ENCODE peak calls at places on chromosome 13, in four cellular contexts. One of them, this sample, is unnamed.
A peak's percentile ranks its signal among the peaks of the same experiment; 100 is the strongest.

GRCh38 chr13:32165791-32166190 is 134.2 kb downstream of the FRY start:
- DNase-seq in lung: no peak
- DNase-seq in fibroblast of pulmonary artery: no peak
- DNase-seq in A549: no peak
- DNase-seq in this sample: no peak

GRCh38 chr13:37495046-37495445 is 103.5 kb downstream of the POSTN start:
- DNase-seq in lung: no peak
- DNase-seq in fibroblast of pulmonary artery: peak; percentile 30
- DNase-seq in A549: no peak
- DNase-seq in this sample: no peak

GRCh38 chr13:111420113-111420876 is 99.9 kb downstream of the TEX29 start:
- DNase-seq in lung: no peak
- DNase-seq in fibroblast of pulmonary artery: no peak
- DNase-seq in A549: no peak
- DNase-seq in this sample: no peak

GRCh38 chr13:88459335-88459734 is 788.2 kb downstream of the SLITRK5 start:
- DNase-seq in lung: no peak
- DNase-seq in fibroblast of pulmonary artery: no peak
- DNase-seq in A549: no peak
- DNase-seq in this sample: no peak

GRCh38 chr13:112489199-112489598 is 98.8 kb downstream of the TUBGCP3 start:
- DNase-seq in lung: no peak
- DNase-seq in fibroblast of pulmonary artery: no peak
- DNase-seq in A549: no peak
- DNase-seq in this sample: no peak

GRCh38 chr13:25329706-25330105 is 28.3 kb downstream of the NUP58 start:
- DNase-seq in lung: no peak
- DNase-seq in fibroblast of pulmonary artery: peak; percentile 50
- DNase-seq in A549: no peak
- DNase-seq in this sample: peak; percentile 15

GRCh38 chr13:95300625-95301134 is 571 bp downstream of the ABCC4 start:
- DNase-seq in lung: peak; percentile 61
- DNase-seq in fibroblast of pulmonary artery: peak; percentile 45
- DNase-seq in A549: peak; percentile 66
- DNase-seq in this sample: peak; percentile 40

GRCh38 chr13:105168295-105168694 is 1367.2 kb downstream of the EFNB2 start:
- DNase-seq in lung: no peak
- DNase-seq in fibroblast of pulmonary artery: no peak
- DNase-seq in A549: no peak
- DNase-seq in this sample: no peak

GRCh38 chr13:75217949-75218348 is 264.0 kb downstream of the TBC1D4 start:
- DNase-seq in lung: no peak
- DNase-seq in fibroblast of pulmonary artery: peak; percentile 50
- DNase-seq in A549: no peak
- DNase-seq in this sample: no peak

GRCh38 chr13:63625869-63626268 is 2210.2 kb upstream of the PCDH20 start:
- DNase-seq in lung: no peak
- DNase-seq in fibroblast of pulmonary artery: peak; percentile 6
- DNase-seq in A549: no peak
- DNase-seq in this sample: no peak

GRCh38 chr13:107170270-107170931 is 602.5 kb upstream of the ARGLU1 start:
- DNase-seq in lung: no peak
- DNase-seq in fibroblast of pulmonary artery: no peak
- DNase-seq in A549: no peak
- DNase-seq in this sample: no peak

GRCh38 chr13:111902726-111903125 is 164.2 kb upstream of the SOX1 start:
- DNase-seq in lung: no peak
- DNase-seq in fibroblast of pulmonary artery: no peak
- DNase-seq in A549: no peak
- DNase-seq in this sample: no peak

GRCh38 chr13:91722267-91722884 is 324.0 kb downstream of the GPC5 start:
- DNase-seq in lung: no peak
- DNase-seq in fibroblast of pulmonary artery: peak; percentile 45
- DNase-seq in A549: no peak
- DNase-seq in this sample: no peak

GRCh38 chr13:79833972-79834371 is 353.0 kb downstream of the NDFIP2 start:
- DNase-seq in lung: no peak
- DNase-seq in fibroblast of pulmonary artery: no peak
- DNase-seq in A549: no peak
- DNase-seq in this sample: no peak

GRCh38 chr13:51931606-51932005 is 69.8 kb downstream of the CCDC70 start:
- DNase-seq in lung: no peak
- DNase-seq in fibroblast of pulmonary artery: no peak
- DNase-seq in A549: no peak
- DNase-seq in this sample: no peak

GRCh38 chr13:55815458-55816033 is 1325.2 kb upstream of the PRR20A start:
- DNase-seq in lung: no peak
- DNase-seq in fibroblast of pulmonary artery: no peak
- DNase-seq in A549: no peak
- DNase-seq in this sample: no peak

GRCh38 chr13:37138169-37138568 is 32.7 kb upstream of the CSNK1A1L start:
- DNase-seq in lung: no peak
- DNase-seq in fibroblast of pulmonary artery: peak; percentile 44
- DNase-seq in A549: no peak
- DNase-seq in this sample: no peak

GRCh38 chr13:36814465-36814864 is 4.6 kb upstream of the RFXAP start:
- DNase-seq in lung: no peak
- DNase-seq in fibroblast of pulmonary artery: peak; percentile 41
- DNase-seq in A549: no peak
- DNase-seq in this sample: no peak

GRCh38 chr13:80957019-80957650 is 616.2 kb upstream of the SPRY2 start:
- DNase-seq in lung: no peak
- DNase-seq in fibroblast of pulmonary artery: peak; percentile 44
- DNase-seq in A549: no peak
- DNase-seq in this sample: no peak

GRCh38 chr13:80962173-80962572 is 621.2 kb upstream of the SPRY2 start:
- DNase-seq in lung: no peak
- DNase-seq in fibroblast of pulmonary artery: peak; percentile 31
- DNase-seq in A549: no peak
- DNase-seq in this sample: no peak

GRCh38 chr13:80965097-80965496 is 624.2 kb upstream of the SPRY2 start:
- DNase-seq in lung: no peak
- DNase-seq in fibroblast of pulmonary artery: no peak
- DNase-seq in A549: no peak
- DNase-seq in this sample: no peak

GRCh38 chr13:80962855-80963254 is 621.9 kb upstream of the SPRY2 start:
- DNase-seq in lung: no peak
- DNase-seq in fibroblast of pulmonary artery: peak; percentile 63
- DNase-seq in A549: no peak
- DNase-seq in this sample: no peak
- H3K4me3 ChIP-seq in lung: no peak overlapping the region
- H3K4me3 ChIP-seq in fibroblast of pulmonary artery: no peak overlapping the region
- H3K4me3 ChIP-seq in A549: no peak overlapping the region
- H3K4me3 ChIP-seq in this sample: no peak overlapping the region

DNA sequence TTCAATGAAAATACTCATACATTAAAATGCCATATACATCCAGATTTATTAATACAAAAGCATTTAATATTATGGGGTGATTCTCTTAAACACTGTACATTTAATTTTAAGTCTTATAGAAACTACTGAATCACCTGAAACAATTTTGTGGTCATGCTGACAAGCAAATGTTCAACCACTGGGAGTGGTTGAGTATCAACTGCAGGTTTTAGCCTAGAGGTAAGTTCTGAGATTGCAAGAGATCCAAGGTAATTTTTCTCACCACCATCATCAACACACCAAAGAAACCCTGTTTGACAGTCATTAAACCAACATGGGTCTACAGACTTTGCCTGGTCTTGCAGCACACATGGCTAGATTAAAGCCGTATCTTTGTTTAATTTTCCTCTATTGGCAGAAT is 196.3 kb downstream of the LHFPL6 start:
- DNase-seq in lung: no peak
- DNase-seq in fibroblast of pulmonary artery: no peak
- DNase-seq in A549: no peak
- DNase-seq in this sample: no peak
- TF ChIP-seq CTCF in lung: no peak
- TF ChIP-seq CTCF in fibroblast of pulmonary artery: no peak
- TF ChIP-seq CTCF in A549: no peak
- TF ChIP-seq CTCF in this sample: no peak

GRCh38 chr13:103960011-103960410 is 893.8 kb upstream of the SLC10A2 start:
- DNase-seq in lung: no peak
- DNase-seq in fibroblast of pulmonary artery: no peak
- DNase-seq in A549: no peak
- DNase-seq in this sample: no peak
- H3K4me3 ChIP-seq in lung: no peak overlapping the region
- H3K4me3 ChIP-seq in fibroblast of pulmonary artery: no peak overlapping the region
- H3K4me3 ChIP-seq in A549: no peak overlapping the region
- H3K4me3 ChIP-seq in this sample: no peak overlapping the region

GRCh38 chr13:99658266-99658991 is 157.2 kb downstream of the TM9SF2 start:
- DNase-seq in lung: peak; percentile 40
- DNase-seq in fibroblast of pulmonary artery: peak; percentile 65
- DNase-seq in A549: peak; percentile 21
- DNase-seq in this sample: no peak
- TF ChIP-seq CTCF in lung: peak; percentile 3
- TF ChIP-seq CTCF in fibroblast of pulmonary artery: peak; percentile 35
- TF ChIP-seq CTCF in A549: peak; percentile 44
- TF ChIP-seq CTCF in this sample: peak; percentile 31

This sample was measured in HFF-Myc.